ENCODE peak calls at places on chromosomes 2 and 18, in eight cellular contexts. J is heart right ventricle, G is adrenal gland, I is RWPE2, B is body of pancreas, P is ovary, D is tibial nerve, R is hepatocyte. F is an unnamed sample.

GRCh38 chr2:190121971-190122370 is 59.4 kb upstream of the MSTN start:
- DNase-seq in P (no peak), I (no peak), J (no peak), D (no peak), G (no peak), R (no peak), B (no peak), F (no peak)

GRCh38 chr2:47037678-47038077 is 117.4 kb downstream of the STPG4 start:
- DNase-seq in J (no peak), I (no peak), G (no peak), D (no peak), B (no peak), P (no peak), R (no peak), F (no peak)

GRCh38 chr18:61676763-61677434 is 215.9 kb downstream of the RNF152 start:
- DNase-seq in R (no peak), D (no peak), I (no peak), J (no peak), B (no peak), G (no peak), P (no peak), F (no peak)

GRCh38 chr18:70464343-70465114 is 175.7 kb downstream of the SOCS6 start:
- DNase-seq in G (peak; percentile 83), P (peak; percentile 65), J (peak; percentile 73), D (peak; percentile 64), I (no peak), R (peak; percentile 82), B (peak; percentile 71), F (peak; percentile 72)

GRCh38 chr2:192236136-192236535 is 41.4 kb upstream of the TMEFF2 start:
- DNase-seq in R (no peak), D (no peak), P (no peak), B (no peak), J (no peak), I (no peak), G (no peak), F (no peak)

GRCh38 chr2:174718591-174718990 is 45.7 kb downstream of the CHRNA1 start:
- DNase-seq in I (no peak), R (no peak), J (no peak), D (no peak), P (no peak), G (no peak), B (no peak), F (no peak)

GRCh38 chr2:170523506-170523905 is 191.6 kb upstream of the SP5 start:
- DNase-seq in P (no peak), B (no peak), I (no peak), D (no peak), J (no peak), R (no peak), G (no peak), F (no peak)

GRCh38 chr2:181252248-181253148 is 204.7 kb upstream of the ITGA4 start:
- DNase-seq in G (no peak), B (no peak), D (no peak), R (no peak), I (no peak), J (no peak), P (no peak), F (no peak)

GRCh38 chr18:24995738-24996137 is 356.2 kb downstream of the ZNF521 start:
- DNase-seq in P (no peak), B (no peak), R (no peak), D (no peak), G (no peak), I (no peak), J (no peak), F (no peak)

GRCh38 chr2:158818511-158818910 is 23.4 kb downstream of the DAPL1 start:
- DNase-seq in D (no peak), P (no peak), G (peak; percentile 30), R (no peak), J (no peak), I (no peak), B (no peak), F (peak; percentile 57)

GRCh38 chr2:239444626-239445625 is 44.1 kb upstream of the HDAC4 start:
- DNase-seq in P (no peak), R (peak; percentile 39), J (no peak), G (peak; percentile 49), B (no peak), I (no peak), D (peak; percentile 50), F (peak; percentile 55)

DNA sequence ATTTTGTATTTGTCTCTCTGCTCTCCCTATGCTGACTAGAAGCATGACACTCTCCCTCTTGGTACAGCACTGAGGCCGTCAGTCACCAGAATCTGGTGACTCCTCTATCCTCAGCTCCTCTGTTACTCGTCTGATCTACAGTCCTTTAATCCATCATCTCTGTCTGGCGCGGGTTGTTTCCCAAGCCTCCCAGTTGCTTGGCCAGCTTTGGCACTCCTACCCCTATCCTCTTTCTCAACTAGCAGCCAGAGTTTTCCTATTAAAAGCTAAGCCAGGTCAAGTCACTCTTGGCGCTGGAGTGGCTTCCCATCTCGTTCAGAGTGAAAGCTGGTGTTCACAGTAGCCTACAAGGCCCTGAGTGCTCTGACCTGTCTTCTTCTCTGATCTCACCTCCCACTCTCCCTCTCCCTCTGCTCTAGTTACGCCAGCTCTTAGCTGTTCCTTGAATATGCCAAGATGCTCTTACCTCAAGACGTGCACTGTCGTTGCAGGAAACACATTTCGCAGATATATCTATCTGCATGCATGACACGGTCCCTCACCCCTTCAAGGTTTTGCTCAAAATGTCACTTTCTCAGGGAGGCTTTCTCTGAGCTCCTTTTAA is 41.8 kb upstream of the PSME4 start:
- DNase-seq in R (no peak), G (no peak), J (no peak), D (no peak), I (no peak), B (no peak), P (no peak), F (no peak)
- H3K27ac ChIP-seq in R (no peak overlapping the region), G (no peak overlapping the region), J (no peak overlapping the region), D (no peak overlapping the region), I (no peak overlapping the region), B (no peak overlapping the region), P (no peak overlapping the region), F (no peak overlapping the region)

GRCh38 chr2:137947032-137947713 is 17.1 kb upstream of the HNMT start:
- DNase-seq in G (no peak), B (no peak), I (no peak), D (no peak), J (no peak), P (no peak), R (peak; percentile 18), F (no peak)
- H3K4me3 ChIP-seq in G (no peak overlapping the region), B (no peak overlapping the region), I (no peak overlapping the region), D (no peak overlapping the region), J (no peak overlapping the region), P (no peak overlapping the region), R (no peak overlapping the region), F (no peak overlapping the region)

DNA sequence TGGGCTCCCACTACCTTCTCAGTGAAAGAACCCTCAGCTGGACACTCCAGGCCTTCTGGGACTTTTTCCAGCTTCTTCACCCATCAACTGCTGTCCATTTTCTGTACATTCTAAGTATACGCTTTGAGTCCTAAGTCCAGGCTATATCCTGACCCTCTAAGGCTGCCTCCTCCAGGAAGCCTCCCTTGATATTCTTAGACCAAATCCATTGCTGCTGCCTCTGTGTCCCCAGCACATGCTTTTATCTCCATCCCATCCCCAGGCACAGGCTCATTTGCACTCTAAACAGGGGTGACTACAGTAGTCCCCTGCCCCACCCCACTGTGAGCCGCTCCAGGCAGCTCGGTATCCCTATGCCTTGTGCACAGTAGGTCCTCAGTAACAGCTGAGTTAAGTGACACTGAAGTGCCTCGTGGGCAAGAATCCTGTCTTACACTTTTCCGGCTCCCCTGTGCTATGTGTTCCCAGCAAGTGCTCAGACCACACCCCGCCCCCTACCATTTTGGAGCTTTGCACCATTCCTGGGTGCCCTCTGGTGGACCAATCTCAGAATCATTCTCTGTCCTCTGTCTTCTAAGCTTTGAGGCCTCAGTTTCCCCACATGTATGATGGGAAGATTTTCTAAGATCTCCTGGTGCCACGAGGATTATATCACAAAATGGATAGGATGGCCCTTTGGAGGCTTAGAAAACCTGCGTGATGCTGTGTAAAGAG is 34.9 kb downstream of the EMX1 start:
- DNase-seq in P (no peak), B (no peak), G (no peak), J (no peak), D (no peak), R (no peak), I (no peak), F (no peak)
- TF ChIP-seq CTCF in P (no peak), B (no peak), G (no peak), J (no peak), D (no peak), R (no peak), I (no peak), F (no peak)

DNA sequence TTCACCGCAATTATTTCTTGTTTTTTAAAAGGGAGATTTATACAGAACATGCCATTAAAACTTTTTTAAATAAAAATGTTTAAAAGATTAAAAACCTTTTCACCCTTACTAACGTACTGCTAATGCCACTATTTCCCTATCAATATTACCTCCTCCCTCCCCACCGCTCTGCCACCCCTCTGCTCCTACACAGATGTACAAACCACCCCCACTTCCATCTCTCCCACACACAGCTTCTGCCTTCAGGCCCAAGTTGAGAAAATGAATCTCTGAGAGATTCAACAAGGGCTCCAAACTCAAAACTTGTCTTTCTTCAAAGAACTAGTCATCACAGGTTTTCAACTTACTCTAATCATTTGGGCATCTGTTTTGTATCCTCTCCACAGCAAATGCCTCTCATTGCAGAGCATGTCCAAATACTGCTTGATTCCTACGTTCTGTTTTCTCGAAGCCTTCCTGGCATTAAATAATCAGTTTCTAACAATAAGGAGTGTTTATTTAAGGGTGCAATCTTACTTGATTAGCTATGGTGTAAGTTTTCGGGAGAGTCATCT is 32.1 kb downstream of the FARSB start:
- DNase-seq in B (no peak), G (no peak), D (no peak), R (no peak), J (no peak), P (no peak), I (no peak), F (no peak)
- H3K27ac ChIP-seq in B (no peak overlapping the region), G (no peak overlapping the region), D (no peak overlapping the region), R (no peak overlapping the region), J (no peak overlapping the region), P (no peak overlapping the region), I (no peak overlapping the region), F (no peak overlapping the region)

DNA sequence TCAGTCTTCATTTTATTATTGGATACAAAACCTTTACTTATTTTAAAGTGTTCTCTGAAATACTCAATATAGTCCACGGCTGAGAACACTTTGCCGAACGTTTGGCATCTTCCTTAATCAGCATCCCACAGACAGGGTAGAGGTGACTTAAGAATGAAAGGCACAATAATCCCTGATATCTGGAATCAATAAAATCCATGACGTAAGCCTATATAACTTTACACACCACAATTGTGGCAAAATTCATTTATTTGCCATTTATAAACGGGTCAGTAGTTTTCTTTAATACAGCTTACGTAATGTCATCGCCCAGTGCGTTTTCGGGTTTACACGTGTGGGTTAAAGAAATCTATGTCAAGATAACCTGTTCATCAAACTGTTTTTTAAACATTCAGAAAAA is 1.3 kb downstream of the MGAT4A start:
- DNase-seq in B (no peak), P (no peak), G (no peak), I (no peak), D (no peak), J (no peak), R (no peak), F (no peak)
- H3K4me3 ChIP-seq in B (peak overlapping the region; percentile 60), P (peak overlapping the region; percentile 88), G (peak overlapping the region; percentile 84), I (no peak overlapping the region), D (peak overlapping the region; percentile 96), J (peak overlapping the region; percentile 80), R (peak overlapping the region; percentile 74), F (peak overlapping the region; percentile 93)

GRCh38 chr2:123468071-123468470 is 557.0 kb upstream of the CNTNAP5 start:
- DNase-seq in I (no peak), B (no peak), J (no peak), P (no peak), G (no peak), R (no peak), D (no peak), F (no peak)
- TF ChIP-seq CTCF in I (peak; percentile 8), B (no peak), J (no peak), P (no peak), G (no peak), R (no peak), D (no peak), F (no peak)

GRCh38 chr2:205683179-205683978 is 1.1 kb downstream of the NRP2 start:
- DNase-seq in I (no peak), B (no peak), P (no peak), D (no peak), J (no peak), G (no peak), R (no peak), F (no peak)
- H3K27ac ChIP-seq in I (peak overlapping the region; percentile 46), B (no peak overlapping the region), P (peak overlapping the region; percentile 75), D (peak overlapping the region; percentile 62), J (no peak overlapping the region), G (peak overlapping the region; percentile 54), R (peak overlapping the region; percentile 80), F (peak overlapping the region; percentile 79)

F was measured in tibial artery.